ENCODE peak calls at places on chromosomes 16 and 17, in six cellular contexts. N is NCI-H69; Q is MCF 10A; A is T-helper 17 cell; K is LoVo; G is CD8-positive, alpha-beta T cell. D is an unnamed sample.
A peak's percentile ranks its signal among the peaks of the same experiment; 100 is the strongest.

GRCh38 chr17:2406903-2407790 is 6.3 kb upstream of the MNT start:
- DNase-seq in Q (peak; percentile 86), K (peak; percentile 90), G (no peak), N (no peak), A (no peak), D (no peak)

GRCh38 chr17:75877752-75878173 is 618 bp downstream of the TRIM47 start:
- DNase-seq in Q (peak; percentile 76), G (peak; percentile 80), K (peak; percentile 76), A (peak; percentile 68), N (peak; percentile 88), D (peak; percentile 71)

GRCh38 chr17:36485027-36485426 is 1.5 kb upstream of the ZNHIT3 start:
- DNase-seq in N (no peak), G (no peak), K (no peak), A (no peak), Q (no peak), D (no peak)

GRCh38 chr16:13517856-13518255 is 402.1 kb upstream of the ERCC4 start:
- DNase-seq in G (no peak), N (no peak), K (no peak), Q (no peak), A (no peak), D (no peak)

GRCh38 chr17:75720656-75721462 is at the start of gene ITGB4:
- DNase-seq in N (peak; percentile 82), A (peak; percentile 62), G (peak; percentile 77), K (peak; percentile 93), Q (peak; percentile 85), D (peak; percentile 88)

GRCh38 chr17:75047398-75048098 is 523 bp downstream of the KCTD2 start:
- DNase-seq in A (no peak), K (peak; percentile 22), Q (peak; percentile 10), G (peak; percentile 57), N (peak; percentile 43), D (peak; percentile 40)

GRCh38 chr16:76800196-76800595 is 390.8 kb upstream of the MON1B start:
- DNase-seq in A (no peak), Q (no peak), G (no peak), N (no peak), K (no peak), D (no peak)

GRCh38 chr17:60351012-60351695 is 40.8 kb downstream of the USP32 start:
- DNase-seq in A (no peak), N (no peak), Q (no peak), K (no peak), G (no peak), D (no peak)

GRCh38 chr16:27811881-27812280 is 251.6 kb downstream of the GSG1L start:
- DNase-seq in G (no peak), K (no peak), A (no peak), Q (no peak), N (no peak), D (peak; percentile 8)

GRCh38 chr17:2070241-2071023 is 15.5 kb downstream of the HIC1 start:
- DNase-seq in Q (no peak), N (no peak), K (no peak), G (no peak), A (no peak), D (peak; percentile 36)

GRCh38 chr16:56269824-56270684 is 78.8 kb downstream of the GNAO1 start:
- DNase-seq in G (no peak), Q (no peak), N (peak; percentile 10), A (no peak), K (no peak), D (peak; percentile 48)

GRCh38 chr17:55421179-55421934 is at the start of gene MMD:
- DNase-seq in A (no peak), N (peak; percentile 80), K (peak; percentile 23), G (peak; percentile 67), Q (peak; percentile 45), D (peak; percentile 88)